ENCODE peak calls at places on chromosome 11, in seven cellular contexts. One of them, this sample, is unnamed.

GRCh38 chr11:132126973-132127900 is 756.8 kb downstream of the NTM start:
- DNase-seq in adrenal gland: peak; percentile 66
- DNase-seq in AG09309: peak; percentile 74
- DNase-seq in osteoblast: peak; percentile 91
- DNase-seq in lower lobe of right lung: no peak
- DNase-seq in glutamatergic neuron: no peak
- DNase-seq in fibroblast of the aortic adventitia: peak; percentile 98
- DNase-seq in this sample: no peak

GRCh38 chr11:1353383-1354124 is 36.2 kb upstream of the BRSK2 start:
- DNase-seq in fibroblast of the aortic adventitia: no peak
- DNase-seq in glutamatergic neuron: peak; percentile 37
- DNase-seq in lower lobe of right lung: no peak
- DNase-seq in osteoblast: no peak
- DNase-seq in AG09309: no peak
- DNase-seq in adrenal gland: no peak
- DNase-seq in this sample: no peak

GRCh38 chr11:1936072-1936780 is 10.9 kb upstream of the MRPL23 start:
- DNase-seq in lower lobe of right lung: peak; percentile 39
- DNase-seq in fibroblast of the aortic adventitia: no peak
- DNase-seq in osteoblast: peak; percentile 68
- DNase-seq in adrenal gland: no peak
- DNase-seq in AG09309: no peak
- DNase-seq in glutamatergic neuron: peak; percentile 16
- DNase-seq in this sample: no peak

GRCh38 chr11:80595011-80595410 is 1154.2 kb upstream of the TENM4 start:
- DNase-seq in osteoblast: no peak
- DNase-seq in fibroblast of the aortic adventitia: peak; percentile 91
- DNase-seq in AG09309: no peak
- DNase-seq in adrenal gland: no peak
- DNase-seq in lower lobe of right lung: no peak
- DNase-seq in glutamatergic neuron: no peak
- DNase-seq in this sample: no peak

GRCh38 chr11:120125005-120125404 is 12.9 kb downstream of the TRIM29 start:
- DNase-seq in fibroblast of the aortic adventitia: no peak
- DNase-seq in AG09309: no peak
- DNase-seq in lower lobe of right lung: peak; percentile 25
- DNase-seq in osteoblast: peak; percentile 77
- DNase-seq in adrenal gland: peak; percentile 94
- DNase-seq in glutamatergic neuron: no peak
- DNase-seq in this sample: no peak

GRCh38 chr11:133239530-133239929 is 292.8 kb downstream of the OPCML start:
- DNase-seq in osteoblast: no peak
- DNase-seq in glutamatergic neuron: no peak
- DNase-seq in fibroblast of the aortic adventitia: no peak
- DNase-seq in adrenal gland: no peak
- DNase-seq in AG09309: no peak
- DNase-seq in lower lobe of right lung: no peak
- DNase-seq in this sample: no peak

GRCh38 chr11:76206327-76207081 is at the start of gene WNT11:
- DNase-seq in osteoblast: peak; percentile 92
- DNase-seq in lower lobe of right lung: peak; percentile 68
- DNase-seq in glutamatergic neuron: peak; percentile 73
- DNase-seq in fibroblast of the aortic adventitia: peak; percentile 22
- DNase-seq in AG09309: no peak
- DNase-seq in adrenal gland: peak; percentile 80
- DNase-seq in this sample: no peak

GRCh38 chr11:64278576-64279190 is 5.8 kb downstream of the BAD start:
- DNase-seq in fibroblast of the aortic adventitia: no peak
- DNase-seq in lower lobe of right lung: no peak
- DNase-seq in AG09309: no peak
- DNase-seq in adrenal gland: no peak
- DNase-seq in osteoblast: no peak
- DNase-seq in glutamatergic neuron: no peak
- DNase-seq in this sample: no peak

GRCh38 chr11:65743928-65744698 is 23.5 kb upstream of the RNASEH2C start:
- DNase-seq in glutamatergic neuron: peak; percentile 26
- DNase-seq in lower lobe of right lung: no peak
- DNase-seq in adrenal gland: peak; percentile 38
- DNase-seq in AG09309: no peak
- DNase-seq in fibroblast of the aortic adventitia: peak; percentile 20
- DNase-seq in osteoblast: no peak
- DNase-seq in this sample: peak; percentile 23

GRCh38 chr11:74443071-74443864 is 24.1 kb downstream of the KCNE3 start:
- DNase-seq in adrenal gland: no peak
- DNase-seq in osteoblast: no peak
- DNase-seq in lower lobe of right lung: no peak
- DNase-seq in AG09309: no peak
- DNase-seq in fibroblast of the aortic adventitia: peak; percentile 10
- DNase-seq in glutamatergic neuron: no peak
- DNase-seq in this sample: peak; percentile 89

GRCh38 chr11:31117038-31117437 is 252.5 kb downstream of the DCDC1 start:
- DNase-seq in AG09309: no peak
- DNase-seq in lower lobe of right lung: no peak
- DNase-seq in adrenal gland: no peak
- DNase-seq in osteoblast: no peak
- DNase-seq in fibroblast of the aortic adventitia: no peak
- DNase-seq in glutamatergic neuron: no peak
- DNase-seq in this sample: no peak

GRCh38 chr11:439315-440064 is 2.3 kb downstream of the ANO9 start:
- DNase-seq in adrenal gland: no peak
- DNase-seq in osteoblast: no peak
- DNase-seq in lower lobe of right lung: peak; percentile 37
- DNase-seq in AG09309: no peak
- DNase-seq in fibroblast of the aortic adventitia: no peak
- DNase-seq in glutamatergic neuron: no peak
- DNase-seq in this sample: no peak

GRCh38 chr11:125082611-125083311 is 19.7 kb downstream of the SLC37A2 start:
- DNase-seq in fibroblast of the aortic adventitia: peak; percentile 62
- DNase-seq in lower lobe of right lung: no peak
- DNase-seq in osteoblast: peak; percentile 98
- DNase-seq in adrenal gland: peak; percentile 86
- DNase-seq in AG09309: peak; percentile 28
- DNase-seq in glutamatergic neuron: no peak
- DNase-seq in this sample: no peak

GRCh38 chr11:122040476-122040875 is 75.5 kb downstream of the BLID start:
- DNase-seq in lower lobe of right lung: no peak
- DNase-seq in osteoblast: no peak
- DNase-seq in adrenal gland: no peak
- DNase-seq in AG09309: no peak
- DNase-seq in fibroblast of the aortic adventitia: no peak
- DNase-seq in glutamatergic neuron: no peak
- DNase-seq in this sample: no peak

DNA sequence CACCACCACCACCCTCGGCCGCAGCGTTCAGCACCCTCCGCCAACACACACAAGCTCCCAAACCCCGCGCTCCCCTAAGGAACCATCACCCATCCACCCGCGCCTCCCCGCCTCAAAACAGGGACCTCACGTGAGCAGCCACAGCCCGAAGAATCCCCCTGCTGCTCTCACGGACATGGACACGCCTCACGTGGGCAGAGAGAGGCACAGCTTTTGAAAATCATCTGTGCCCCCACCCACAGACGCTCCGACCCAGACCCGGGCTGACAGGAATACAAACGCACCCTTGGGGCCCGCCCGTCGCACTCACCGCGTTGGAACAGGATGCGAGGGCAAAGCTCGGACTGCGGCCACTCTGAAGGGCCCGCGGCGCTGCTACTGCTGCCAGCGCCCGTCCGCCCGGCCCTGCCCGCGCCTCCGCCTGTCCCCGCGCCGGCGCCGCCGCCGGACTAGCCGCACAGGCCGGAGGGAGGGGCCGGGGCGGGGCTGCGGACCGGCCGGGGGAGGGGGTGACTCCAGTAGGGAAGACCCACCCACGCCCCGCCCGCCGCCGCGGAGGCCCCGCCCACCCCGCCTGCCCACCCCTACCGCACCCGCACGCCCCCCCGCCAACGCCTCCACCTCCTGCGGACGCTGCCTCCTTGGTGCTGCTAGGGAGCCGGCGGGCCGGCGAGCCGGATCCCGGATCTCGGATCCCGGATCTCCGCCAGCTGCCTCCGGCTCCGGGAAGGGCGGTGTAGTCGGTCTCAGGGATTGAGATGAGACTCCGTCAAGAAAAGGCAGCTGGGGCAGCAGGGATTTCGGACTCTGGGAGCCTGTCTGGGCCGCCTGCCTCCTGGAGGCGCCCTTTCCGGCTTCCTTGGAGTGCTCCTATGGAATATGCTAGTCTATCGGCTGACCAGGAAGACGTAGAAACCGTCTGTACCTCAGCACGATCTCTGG is at the start of gene TRIM3:
- DNase-seq in lower lobe of right lung: peak; percentile 95
- DNase-seq in AG09309: peak; percentile 45
- DNase-seq in glutamatergic neuron: peak; percentile 96
- DNase-seq in adrenal gland: peak; percentile 95
- DNase-seq in fibroblast of the aortic adventitia: peak; percentile 80
- DNase-seq in osteoblast: peak; percentile 99
- DNase-seq in this sample: peak; percentile 80
- TF ChIP-seq CTCF in lower lobe of right lung: peak; percentile 23
- TF ChIP-seq CTCF in AG09309: peak; percentile 50
- TF ChIP-seq CTCF in glutamatergic neuron: no peak
- TF ChIP-seq CTCF in adrenal gland: no peak
- TF ChIP-seq CTCF in fibroblast of the aortic adventitia: peak; percentile 49
- TF ChIP-seq CTCF in osteoblast: peak; percentile 38
- TF ChIP-seq CTCF in this sample: peak; percentile 14

DNA sequence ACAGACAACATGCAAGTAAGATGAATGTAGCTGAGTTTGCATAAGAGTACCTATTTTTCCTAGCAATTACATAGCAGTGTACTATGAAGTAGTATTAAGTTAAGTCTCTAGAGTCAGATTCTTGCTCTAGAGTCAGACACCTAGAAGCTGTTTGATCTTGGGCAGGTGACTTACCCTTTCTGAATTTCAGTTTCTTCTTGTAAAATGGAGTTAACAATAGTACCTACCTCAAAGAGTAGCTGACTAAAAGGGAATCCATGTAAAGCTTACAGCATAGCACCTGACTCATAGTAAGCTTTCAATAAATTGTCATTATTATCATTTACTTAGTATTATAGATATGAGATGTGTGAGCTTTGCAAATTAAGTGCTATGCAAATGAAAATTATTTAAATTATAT is 47.8 kb upstream of the PTPRJ start:
- DNase-seq in lower lobe of right lung: no peak
- DNase-seq in fibroblast of the aortic adventitia: no peak
- DNase-seq in osteoblast: peak; percentile 29
- DNase-seq in glutamatergic neuron: no peak
- DNase-seq in adrenal gland: no peak
- DNase-seq in AG09309: no peak
- DNase-seq in this sample: no peak
- TF ChIP-seq CTCF in lower lobe of right lung: no peak
- TF ChIP-seq CTCF in fibroblast of the aortic adventitia: no peak
- TF ChIP-seq CTCF in osteoblast: no peak
- TF ChIP-seq CTCF in glutamatergic neuron: no peak
- TF ChIP-seq CTCF in adrenal gland: no peak
- TF ChIP-seq CTCF in AG09309: no peak
- TF ChIP-seq CTCF in this sample: no peak

GRCh38 chr11:126115820-126116319 is 53.2 kb upstream of the CDON start:
- DNase-seq in osteoblast: peak; percentile 97
- DNase-seq in adrenal gland: no peak
- DNase-seq in lower lobe of right lung: peak; percentile 85
- DNase-seq in glutamatergic neuron: no peak
- DNase-seq in fibroblast of the aortic adventitia: peak; percentile 89
- DNase-seq in AG09309: peak; percentile 52
- DNase-seq in this sample: peak; percentile 81
- TF ChIP-seq CTCF in osteoblast: peak; percentile 25
- TF ChIP-seq CTCF in adrenal gland: no peak
- TF ChIP-seq CTCF in lower lobe of right lung: peak; percentile 11
- TF ChIP-seq CTCF in glutamatergic neuron: no peak
- TF ChIP-seq CTCF in fibroblast of the aortic adventitia: peak; percentile 38
- TF ChIP-seq CTCF in AG09309: peak; percentile 31
- TF ChIP-seq CTCF in this sample: peak; percentile 52

GRCh38 chr11:128527046-128527445 is 60.3 kb downstream of the ETS1 start:
- DNase-seq in lower lobe of right lung: no peak
- DNase-seq in AG09309: no peak
- DNase-seq in glutamatergic neuron: no peak
- DNase-seq in osteoblast: no peak
- DNase-seq in fibroblast of the aortic adventitia: no peak
- DNase-seq in adrenal gland: no peak
- DNase-seq in this sample: no peak
- TF ChIP-seq CTCF in lower lobe of right lung: no peak
- TF ChIP-seq CTCF in AG09309: no peak
- TF ChIP-seq CTCF in glutamatergic neuron: no peak
- TF ChIP-seq CTCF in osteoblast: no peak
- TF ChIP-seq CTCF in fibroblast of the aortic adventitia: no peak
- TF ChIP-seq CTCF in adrenal gland: no peak
- TF ChIP-seq CTCF in this sample: no peak

GRCh38 chr11:61694971-61695706 is 14.9 kb downstream of the DAGLA start:
- DNase-seq in adrenal gland: peak; percentile 48
- DNase-seq in lower lobe of right lung: peak; percentile 75
- DNase-seq in fibroblast of the aortic adventitia: no peak
- DNase-seq in osteoblast: peak; percentile 84
- DNase-seq in AG09309: no peak
- DNase-seq in glutamatergic neuron: peak; percentile 17
- DNase-seq in this sample: peak; percentile 86
- TF ChIP-seq CTCF in adrenal gland: no peak
- TF ChIP-seq CTCF in lower lobe of right lung: peak; percentile 15
- TF ChIP-seq CTCF in fibroblast of the aortic adventitia: peak; percentile 33
- TF ChIP-seq CTCF in osteoblast: no peak
- TF ChIP-seq CTCF in AG09309: peak; percentile 14
- TF ChIP-seq CTCF in glutamatergic neuron: no peak
- TF ChIP-seq CTCF in this sample: peak; percentile 33

This sample was measured in LNCaP clone FGC.